ENCODE peak calls at places on chromosomes 3 and 15, in four cellular contexts. One of them, this sample, is unnamed.

GRCh38 chr3:195160257-195160898 is 110.6 kb downstream of the XXYLT1 start:
- DNase-seq in HepG2: peak
- DNase-seq in GM12878: no peak
- DNase-seq in H1: no peak
- DNase-seq in this sample: peak

GRCh38 chr15:87986786-87987185 is 269.8 kb downstream of the NTRK3 start:
- DNase-seq in HepG2: no peak
- DNase-seq in GM12878: no peak
- DNase-seq in H1: no peak
- DNase-seq in this sample: no peak

GRCh38 chr3:10021856-10022775 is 4.1 kb upstream of the FANCD2 start:
- DNase-seq in HepG2: no peak
- DNase-seq in GM12878: no peak
- DNase-seq in H1: no peak
- DNase-seq in this sample: no peak

GRCh38 chr3:126034481-126035361 is 49.2 kb downstream of the SLC41A3 start:
- DNase-seq in HepG2: no peak
- DNase-seq in H1: no peak
- DNase-seq in GM12878: no peak
- DNase-seq in this sample: no peak

GRCh38 chr3:82133070-82133606 is 371.7 kb upstream of the GBE1 start:
- DNase-seq in GM12878: peak
- DNase-seq in HepG2: peak
- DNase-seq in H1: peak
- DNase-seq in this sample: peak

GRCh38 chr3:177538064-177538742 is 340.9 kb upstream of the TBL1XR1 start:
- DNase-seq in H1: no peak
- DNase-seq in HepG2: no peak
- DNase-seq in GM12878: no peak
- DNase-seq in this sample: peak

GRCh38 chr15:88605507-88606436 is 15.4 kb upstream of the AEN start:
- DNase-seq in GM12878: no peak
- DNase-seq in H1: no peak
- DNase-seq in HepG2: no peak
- DNase-seq in this sample: peak

GRCh38 chr3:67006460-67006859 is 8.4 kb downstream of the KBTBD8 start:
- DNase-seq in GM12878: no peak
- DNase-seq in H1: no peak
- DNase-seq in HepG2: no peak
- DNase-seq in this sample: no peak

GRCh38 chr3:58628823-58629562 is 37.6 kb downstream of the FAM3D start:
- DNase-seq in GM12878: no peak
- DNase-seq in HepG2: peak
- DNase-seq in H1: no peak
- DNase-seq in this sample: no peak

GRCh38 chr15:38002883-38003477 is 68.5 kb downstream of the TMCO5A start:
- DNase-seq in HepG2: peak
- DNase-seq in GM12878: peak
- DNase-seq in H1: peak
- DNase-seq in this sample: peak

GRCh38 chr15:66234798-66235197 is 18.8 kb downstream of the MEGF11 start:
- DNase-seq in HepG2: no peak
- DNase-seq in GM12878: no peak
- DNase-seq in H1: no peak
- DNase-seq in this sample: no peak

GRCh38 chr3:196003611-196004010 is 78.3 kb downstream of the TFRC start:
- DNase-seq in HepG2: no peak
- DNase-seq in H1: no peak
- DNase-seq in GM12878: no peak
- DNase-seq in this sample: no peak

GRCh38 chr15:85854345-85855097 is 59.8 kb upstream of the KLHL25 start:
- DNase-seq in GM12878: no peak
- DNase-seq in H1: no peak
- DNase-seq in HepG2: peak
- DNase-seq in this sample: peak

GRCh38 chr3:37906734-37907282 is 45.1 kb downstream of the CTDSPL start:
- DNase-seq in HepG2: peak
- DNase-seq in GM12878: peak
- DNase-seq in H1: no peak
- DNase-seq in this sample: no peak

GRCh38 chr15:36688310-36689102 is 109.1 kb downstream of the CDIN1 start:
- DNase-seq in GM12878: no peak
- DNase-seq in HepG2: no peak
- DNase-seq in H1: no peak
- DNase-seq in this sample: no peak

GRCh38 chr15:100802421-100803157 is 77.0 kb upstream of the ALDH1A3 start:
- DNase-seq in GM12878: no peak
- DNase-seq in H1: no peak
- DNase-seq in HepG2: no peak
- DNase-seq in this sample: no peak

GRCh38 chr3:50003766-50004278 is 63.9 kb downstream of the RBM6 start:
- DNase-seq in GM12878: no peak
- DNase-seq in HepG2: no peak
- DNase-seq in H1: no peak
- DNase-seq in this sample: no peak

GRCh38 chr3:192727032-192727847 is at the start of gene FGF12:
- DNase-seq in H1: peak
- DNase-seq in HepG2: peak
- DNase-seq in GM12878: no peak
- DNase-seq in this sample: peak

GRCh38 chr15:68014219-68014618 is 39.9 kb upstream of the PIAS1 start:
- DNase-seq in HepG2: no peak
- DNase-seq in GM12878: no peak
- DNase-seq in H1: no peak
- DNase-seq in this sample: no peak

GRCh38 chr3:36875397-36875796 is 69.5 kb downstream of the TRANK1 start:
- DNase-seq in H1: no peak
- DNase-seq in GM12878: no peak
- DNase-seq in HepG2: no peak
- DNase-seq in this sample: no peak

GRCh38 chr3:47711596-47711995 is 70.1 kb downstream of the SMARCC1 start:
- DNase-seq in H1: no peak
- DNase-seq in GM12878: no peak
- DNase-seq in HepG2: no peak
- DNase-seq in this sample: no peak

GRCh38 chr3:186452517-186452916 is 90.5 kb upstream of the DGKG start:
- DNase-seq in HepG2: no peak
- DNase-seq in GM12878: no peak
- DNase-seq in H1: no peak
- DNase-seq in this sample: no peak

GRCh38 chr3:120425877-120426276 is 24.9 kb downstream of the FSTL1 start:
- DNase-seq in HepG2: no peak
- DNase-seq in GM12878: no peak
- DNase-seq in H1: no peak
- DNase-seq in this sample: no peak

GRCh38 chr3:196643201-196643749 is 3.8 kb downstream of the NRROS start:
- DNase-seq in HepG2: no peak
- DNase-seq in GM12878: peak
- DNase-seq in H1: no peak
- DNase-seq in this sample: no peak

GRCh38 chr15:99305761-99306505 is 54.7 kb downstream of the LRRC28 start:
- DNase-seq in H1: no peak
- DNase-seq in HepG2: peak
- DNase-seq in GM12878: no peak
- DNase-seq in this sample: peak

GRCh38 chr15:69439623-69440022 is 13.0 kb upstream of the RPLP1 start:
- DNase-seq in HepG2: no peak
- DNase-seq in GM12878: no peak
- DNase-seq in H1: no peak
- DNase-seq in this sample: no peak

GRCh38 chr3:127256872-127257271 is 31.0 kb downstream of the PRR20G start:
- DNase-seq in GM12878: no peak
- DNase-seq in H1: no peak
- DNase-seq in HepG2: no peak
- DNase-seq in this sample: no peak

GRCh38 chr3:50154840-50155490 is at the start of gene SEMA3F:
- DNase-seq in HepG2: peak
- DNase-seq in H1: no peak
- DNase-seq in GM12878: no peak
- DNase-seq in this sample: no peak

GRCh38 chr15:51403072-51403878 is 61.8 kb downstream of the GLDN start:
- DNase-seq in GM12878: no peak
- DNase-seq in HepG2: peak
- DNase-seq in H1: no peak
- DNase-seq in this sample: no peak

GRCh38 chr15:95119041-95119440 is 887.7 kb downstream of the MCTP2 start:
- DNase-seq in HepG2: no peak
- DNase-seq in GM12878: no peak
- DNase-seq in H1: no peak
- DNase-seq in this sample: no peak

GRCh38 chr15:81962438-81962837 is 83.4 kb downstream of the MEX3B start:
- DNase-seq in GM12878: no peak
- DNase-seq in H1: no peak
- DNase-seq in HepG2: no peak
- DNase-seq in this sample: no peak

GRCh38 chr3:159839561-159840379 is 148.9 kb upstream of the IL12A start:
- DNase-seq in H1: peak
- DNase-seq in HepG2: no peak
- DNase-seq in GM12878: no peak
- DNase-seq in this sample: peak

GRCh38 chr3:95327478-95327877 is 1264.6 kb downstream of the NSUN3 start:
- DNase-seq in H1: no peak
- DNase-seq in GM12878: no peak
- DNase-seq in HepG2: no peak
- DNase-seq in this sample: no peak

GRCh38 chr3:149401215-149401925 is 23.9 kb upstream of the TM4SF1 start:
- DNase-seq in HepG2: peak
- DNase-seq in GM12878: no peak
- DNase-seq in H1: no peak
- DNase-seq in this sample: no peak

GRCh38 chr15:41893422-41894250 is at the start of gene SPTBN5:
- DNase-seq in H1: no peak
- DNase-seq in HepG2: peak
- DNase-seq in GM12878: no peak
- DNase-seq in this sample: no peak

GRCh38 chr3:150544040-150544439 is 2.3 kb downstream of the SERP1 start:
- DNase-seq in H1: no peak
- DNase-seq in GM12878: no peak
- DNase-seq in HepG2: no peak
- DNase-seq in this sample: no peak

GRCh38 chr15:59394166-59394661 is 21.5 kb upstream of the MYO1E start:
- DNase-seq in GM12878: no peak
- DNase-seq in HepG2: no peak
- DNase-seq in H1: no peak
- DNase-seq in this sample: no peak

GRCh38 chr15:59392299-59392698 is 19.6 kb upstream of the MYO1E start:
- DNase-seq in H1: no peak
- DNase-seq in GM12878: no peak
- DNase-seq in HepG2: no peak
- DNase-seq in this sample: no peak

GRCh38 chr15:59384507-59384906 is 11.8 kb upstream of the MYO1E start:
- DNase-seq in H1: no peak
- DNase-seq in HepG2: no peak
- DNase-seq in GM12878: no peak
- DNase-seq in this sample: no peak

GRCh38 chr15:59388670-59389069 is 16.0 kb upstream of the MYO1E start:
- DNase-seq in HepG2: no peak
- DNase-seq in GM12878: no peak
- DNase-seq in H1: no peak
- DNase-seq in this sample: no peak
- TF ChIP-seq SUZ12 in HepG2: no peak
- TF ChIP-seq SUZ12 in GM12878: no peak
- TF ChIP-seq SUZ12 in H1: no peak
- TF ChIP-seq SUZ12 in this sample: no peak

DNA sequence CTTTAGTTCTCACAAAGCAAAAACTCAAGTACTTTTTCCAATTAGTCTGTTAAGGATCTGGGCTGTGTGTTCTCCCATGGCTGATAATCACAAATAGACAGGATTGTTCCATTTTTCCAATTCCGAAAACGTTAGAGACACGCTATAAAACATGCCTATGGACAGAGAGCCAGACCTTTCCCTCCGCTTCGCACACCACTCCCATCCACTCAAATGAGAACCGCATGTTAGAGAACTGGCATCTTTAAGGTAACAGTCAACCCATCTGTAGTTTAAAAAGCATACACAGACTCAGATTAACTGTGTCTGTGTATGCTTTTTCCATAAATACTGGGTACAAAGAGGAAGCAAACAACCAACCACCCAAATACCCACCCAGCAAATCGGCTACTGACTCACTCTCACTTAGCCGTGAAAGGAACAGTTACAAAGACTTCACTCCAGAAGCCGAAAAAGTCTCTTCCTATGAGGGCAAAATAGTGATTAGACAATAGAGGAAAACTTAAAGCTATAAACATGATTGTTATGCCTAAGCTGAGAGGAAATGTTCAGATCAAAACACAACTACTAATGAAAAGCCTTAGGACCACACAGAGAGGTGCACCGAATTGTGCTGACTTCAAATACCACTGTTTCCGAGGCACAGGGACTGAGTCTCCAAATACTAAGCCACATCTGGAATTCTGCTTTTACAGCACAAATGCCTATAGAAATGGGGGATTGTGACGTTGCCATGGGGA is 36.1 kb downstream of the IL17RD start:
- DNase-seq in HepG2: no peak
- DNase-seq in GM12878: no peak
- DNase-seq in H1: no peak
- DNase-seq in this sample: peak
- H3K4me3 ChIP-seq in HepG2: no peak
- H3K4me3 ChIP-seq in GM12878: no peak
- H3K4me3 ChIP-seq in H1: no peak
- H3K4me3 ChIP-seq in this sample: no peak

GRCh38 chr3:12294885-12295580 is 6.2 kb downstream of the PPARG start:
- DNase-seq in GM12878: no peak
- DNase-seq in H1: no peak
- DNase-seq in HepG2: no peak
- DNase-seq in this sample: no peak
- TF ChIP-seq SUZ12 in GM12878: no peak
- TF ChIP-seq SUZ12 in H1: no peak
- TF ChIP-seq SUZ12 in HepG2: no peak
- TF ChIP-seq SUZ12 in this sample: no peak

GRCh38 chr15:91782221-91782620 is 71.3 kb upstream of the SLCO3A1 start:
- DNase-seq in HepG2: no peak
- DNase-seq in H1: no peak
- DNase-seq in GM12878: no peak
- DNase-seq in this sample: no peak

GRCh38 chr15:91780387-91780786 is 73.1 kb upstream of the SLCO3A1 start:
- DNase-seq in HepG2: no peak
- DNase-seq in GM12878: no peak
- DNase-seq in H1: no peak
- DNase-seq in this sample: no peak

GRCh38 chr15:91784973-91785709 is 68.4 kb upstream of the SLCO3A1 start:
- DNase-seq in GM12878: no peak
- DNase-seq in H1: no peak
- DNase-seq in HepG2: no peak
- DNase-seq in this sample: no peak

GRCh38 chr15:91783451-91783850 is 70.1 kb upstream of the SLCO3A1 start:
- DNase-seq in HepG2: no peak
- DNase-seq in GM12878: no peak
- DNase-seq in H1: no peak
- DNase-seq in this sample: no peak

GRCh38 chr15:91783001-91783400 is 70.5 kb upstream of the SLCO3A1 start:
- DNase-seq in H1: no peak
- DNase-seq in HepG2: no peak
- DNase-seq in GM12878: no peak
- DNase-seq in this sample: no peak
- H3K4me3 ChIP-seq in H1: no peak
- H3K4me3 ChIP-seq in HepG2: no peak
- H3K4me3 ChIP-seq in GM12878: no peak
- H3K4me3 ChIP-seq in this sample: no peak